ENCODE peak calls at places on chromosomes 13 and 19, in seven cellular contexts. T is T-helper 2 cell, A is smooth muscle cell of the brain vasculature, E is fibroblast of the aortic adventitia, R is AG09319, P is sigmoid colon, S is activated T-cell treated with anti-CD3 and anti-CD28 coated beads for 24 hours. C is an unnamed sample.

GRCh38 chr13:106038752-106039151 is 496.7 kb downstream of the EFNB2 start:
- DNase-seq in T (no peak), A (peak), E (peak), R (no peak), P (no peak), S (no peak), C (no peak)

GRCh38 chr19:16417660-16418596 is 53.8 kb downstream of the EPS15L1 start:
- DNase-seq in T (peak), A (no peak), E (peak), R (no peak), P (peak), S (peak), C (peak)

GRCh38 chr19:32012886-32013635 is 332.3 kb upstream of the ZNF507 start:
- DNase-seq in T (no peak), A (no peak), E (no peak), R (no peak), P (no peak), S (no peak), C (no peak)

GRCh38 chr13:52085416-52085815 is 43.5 kb downstream of the NEK5 start:
- DNase-seq in T (no peak), A (no peak), E (peak), R (no peak), P (no peak), S (no peak), C (no peak)

GRCh38 chr13:26168276-26168814 is 53.8 kb downstream of the RNF6 start:
- DNase-seq in T (no peak), A (no peak), E (peak), R (no peak), P (no peak), S (no peak), C (no peak)

GRCh38 chr13:50617134-50617721 is 226.3 kb downstream of the DLEU7 start:
- DNase-seq in T (no peak), A (no peak), E (peak), R (no peak), P (no peak), S (no peak), C (no peak)

GRCh38 chr13:53012707-53013106 is 15.9 kb upstream of the OLFM4 start:
- DNase-seq in T (no peak), A (no peak), E (no peak), R (no peak), P (no peak), S (no peak), C (no peak)

GRCh38 chr13:36555151-36555986 is 118.5 kb upstream of the SERTM1 start:
- DNase-seq in T (no peak), A (no peak), E (no peak), R (no peak), P (no peak), S (no peak), C (no peak)

GRCh38 chr13:78022164-78022877 is 103.7 kb upstream of the EDNRB start:
- DNase-seq in T (peak), A (no peak), E (peak), R (no peak), P (no peak), S (peak), C (peak)

GRCh38 chr13:109707044-109707794 is 79.2 kb downstream of the IRS2 start:
- DNase-seq in T (no peak), A (no peak), E (no peak), R (no peak), P (no peak), S (no peak), C (no peak)

GRCh38 chr13:89375839-89376238 is 1704.7 kb downstream of the SLITRK5 start:
- DNase-seq in T (no peak), A (peak), E (peak), R (peak), P (no peak), S (no peak), C (no peak)

C was measured in CD4-positive, alpha-beta T cell.